ENCODE peak calls at places on chromosomes 12 and 14, in ten cellular contexts. R, O, I, X, Z, W, Q, N, M and E are unnamed samples.
A peak's percentile ranks its signal among the peaks of the same experiment; 100 is the strongest.

GRCh38 chr12:100404769-100405407 is 48.0 kb downstream of the SLC17A8 start:
- DNase-seq in R (no peak), O (no peak), I (no peak), X (peak; percentile 16), Z (peak; percentile 51), W (no peak), Q (peak; percentile 58), N (no peak), M (peak; percentile 65), E (no peak)

GRCh38 chr14:95891742-95892141 is 15.1 kb downstream of the TUNAR start:
- DNase-seq in R (no peak), O (no peak), I (no peak), X (no peak), Z (peak; percentile 70), W (no peak), Q (no peak), N (no peak), M (no peak), E (no peak)

GRCh38 chr12:111175404-111175803 is 193.5 kb downstream of the PHETA1 start:
- DNase-seq in R (no peak), O (no peak), I (no peak), X (no peak), Z (no peak), W (no peak), Q (no peak), N (no peak), M (no peak), E (no peak)

GRCh38 chr14:79586401-79586800 is 624.9 kb downstream of the DIO2 start:
- DNase-seq in R (no peak), O (no peak), I (no peak), X (peak; percentile 7), Z (no peak), W (no peak), Q (no peak), N (no peak), M (no peak), E (no peak)

GRCh38 chr14:79411403-79412174 is 799.7 kb downstream of the DIO2 start:
- DNase-seq in R (no peak), O (no peak), I (no peak), X (no peak), Z (peak; percentile 62), W (no peak), Q (no peak), N (no peak), M (no peak), E (no peak)

GRCh38 chr12:57090924-57091632 is 2.2 kb downstream of the NAB2 start:
- DNase-seq in R (no peak), O (no peak), I (no peak), X (no peak), Z (no peak), W (no peak), Q (no peak), N (no peak), M (no peak), E (peak; percentile 74)

GRCh38 chr12:131366261-131366871 is 344.5 kb upstream of the SFSWAP start:
- DNase-seq in R (no peak), O (no peak), I (peak; percentile 28), X (no peak), Z (no peak), W (no peak), Q (no peak), N (no peak), M (no peak), E (peak; percentile 54)

GRCh38 chr12:34294671-34295365 is 272.5 kb downstream of the ALG10 start:
- DNase-seq in R (peak; percentile 2), O (peak; percentile 5), I (peak; percentile 22), X (no peak), Z (no peak), W (no peak), Q (no peak), N (no peak), M (peak; percentile 1), E (peak; percentile 16)

GRCh38 chr12:42097971-42098370 is 46.7 kb downstream of the GXYLT1 start:
- DNase-seq in R (no peak), O (no peak), I (no peak), X (no peak), Z (no peak), W (no peak), Q (no peak), N (no peak), M (no peak), E (no peak)

GRCh38 chr12:254039-254438 is 8.6 kb downstream of the SLC6A13 start:
- DNase-seq in R (no peak), O (no peak), I (no peak), X (no peak), Z (no peak), W (no peak), Q (no peak), N (no peak), M (no peak), E (no peak)

GRCh38 chr12:126915309-126915708 is 1351.7 kb upstream of the TMEM132C start:
- DNase-seq in R (no peak), O (no peak), I (no peak), X (no peak), Z (no peak), W (no peak), Q (no peak), N (no peak), M (no peak), E (no peak)

GRCh38 chr12:124867389-124867930 is 3.8 kb upstream of the SCARB1 start:
- DNase-seq in R (no peak), O (no peak), I (no peak), X (no peak), Z (peak; percentile 63), W (no peak), Q (peak; percentile 55), N (no peak), M (no peak), E (no peak)

GRCh38 chr12:124487065-124487833 is 80.2 kb downstream of the NCOR2 start:
- DNase-seq in R (peak; percentile 61), O (peak; percentile 76), I (no peak), X (no peak), Z (no peak), W (no peak), Q (no peak), N (no peak), M (peak; percentile 72), E (no peak)

GRCh38 chr14:52827426-52827825 is 36.0 kb upstream of the GNPNAT1 start:
- DNase-seq in R (no peak), O (no peak), I (no peak), X (no peak), Z (no peak), W (no peak), Q (no peak), N (no peak), M (no peak), E (no peak)

GRCh38 chr12:124622764-124623163 is 55.4 kb upstream of the NCOR2 start:
- DNase-seq in R (no peak), O (no peak), I (no peak), X (no peak), Z (no peak), W (no peak), Q (no peak), N (no peak), M (no peak), E (no peak)

DNA sequence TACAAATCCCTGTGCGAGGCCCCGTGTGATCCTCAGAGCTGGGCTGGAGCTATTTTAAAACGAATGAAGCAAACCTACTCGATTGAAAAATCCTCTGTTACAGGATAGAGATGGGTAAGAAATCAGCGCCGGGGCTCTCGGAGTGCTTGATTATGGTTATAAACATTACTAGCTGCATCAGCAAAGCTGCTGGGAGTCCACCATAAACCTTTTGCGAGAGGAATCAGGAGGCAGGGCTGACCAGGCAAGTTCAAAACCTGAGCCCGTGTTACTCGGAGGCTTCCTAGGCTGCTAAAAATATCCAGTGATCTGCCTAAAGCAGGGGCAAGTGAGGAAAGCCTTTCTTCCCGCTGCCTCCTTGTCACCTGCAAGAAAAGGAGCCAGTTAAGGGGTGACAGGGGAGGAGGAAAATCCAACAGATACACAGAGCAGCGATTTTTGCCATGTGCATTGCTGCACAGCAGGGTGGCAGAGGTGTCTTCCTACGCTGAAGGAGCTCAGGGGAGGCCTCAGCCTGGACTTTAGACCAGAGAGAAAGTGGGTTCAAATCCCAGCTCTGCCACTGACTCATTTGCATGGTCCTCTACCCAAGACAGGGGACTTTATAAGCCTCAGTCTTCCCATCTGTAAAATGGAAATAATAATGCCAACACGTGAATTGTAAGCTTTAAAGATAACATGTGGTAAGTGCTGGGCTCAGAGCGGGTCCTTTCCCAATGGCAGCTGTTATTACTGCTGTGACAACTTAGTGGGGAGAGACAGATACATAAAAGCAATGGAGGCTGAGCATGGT is 61.8 kb downstream of the MAP1LC3B2 start:
- DNase-seq in R (no peak), O (no peak), I (no peak), X (no peak), Z (no peak), W (no peak), Q (no peak), N (no peak), M (no peak), E (no peak)
- H3K4me1 ChIP-seq in R (peaks cover 21% of the 10 kb centered on the region), O (no peaks in the 10 kb centered on the region), I (no peaks in the 10 kb centered on the region), X (peaks cover 10% of the 10 kb centered on the region), Z (peaks cover 4% of the 10 kb centered on the region), W (no peaks in the 10 kb centered on the region), Q (no peaks in the 10 kb centered on the region), N (peaks cover 13% of the 10 kb centered on the region), M (no peaks in the 10 kb centered on the region), E (no peaks in the 10 kb centered on the region)

DNA sequence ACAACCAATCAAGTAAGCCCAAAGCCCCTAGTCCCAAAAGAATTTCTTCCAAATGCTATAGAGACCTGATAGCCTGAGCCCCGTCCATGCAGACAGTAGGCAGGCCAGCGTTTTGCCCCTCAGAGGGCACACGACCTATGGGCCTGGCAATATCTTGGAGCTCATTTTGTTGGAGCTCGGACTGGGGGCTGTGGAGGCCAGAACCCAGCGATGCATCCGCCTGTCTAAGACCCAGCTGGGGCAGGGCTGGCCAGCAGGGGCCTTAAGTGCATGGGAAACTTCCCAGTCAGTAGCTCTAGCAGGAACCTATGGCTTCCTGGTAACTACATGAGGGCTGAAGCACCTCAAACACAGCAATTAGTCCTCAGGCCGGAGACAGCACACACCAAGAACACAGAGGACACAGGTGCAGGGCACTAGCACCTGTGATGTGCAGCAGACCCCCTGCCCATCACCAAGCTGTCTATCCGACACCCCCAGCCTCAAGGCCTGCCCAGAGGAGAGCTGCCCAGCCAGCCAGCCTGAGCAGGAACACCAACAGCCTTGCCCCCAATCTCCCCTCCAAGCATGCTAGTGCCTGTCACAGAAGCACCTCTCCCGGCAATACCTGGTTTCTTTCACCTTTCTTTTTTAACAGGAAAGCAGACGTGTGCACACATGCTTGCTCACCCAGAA is 50.8 kb downstream of the ARL6IP4 start:
- DNase-seq in R (no peak), O (no peak), I (no peak), X (no peak), Z (no peak), W (no peak), Q (no peak), N (no peak), M (no peak), E (peak; percentile 50)
- H3K4me1 ChIP-seq in R (peaks cover 28% of the 10 kb centered on the region), O (peaks cover 4% of the 10 kb centered on the region), I (no peaks in the 10 kb centered on the region), X (peaks cover 30% of the 10 kb centered on the region), Z (peaks cover 21% of the 10 kb centered on the region), W (peaks cover 16% of the 10 kb centered on the region), Q (no peaks in the 10 kb centered on the region), N (no peaks in the 10 kb centered on the region), M (peaks cover 3% of the 10 kb centered on the region), E (no peaks in the 10 kb centered on the region)

GRCh38 chr12:96487214-96487613 is 2.2 kb upstream of the CFAP54 start:
- DNase-seq in R (no peak), O (no peak), I (no peak), X (no peak), Z (peak; percentile 90), W (no peak), Q (no peak), N (no peak), M (no peak), E (no peak)
- H3K4me1 ChIP-seq in R (peaks cover 10% of the 10 kb centered on the region), O (no peaks in the 10 kb centered on the region), I (no peaks in the 10 kb centered on the region), X (no peaks in the 10 kb centered on the region), Z (peaks cover 46% of the 10 kb centered on the region), W (peaks cover 20% of the 10 kb centered on the region), Q (no peaks in the 10 kb centered on the region), N (peaks cover 4% of the 10 kb centered on the region), M (no peaks in the 10 kb centered on the region), E (no peaks in the 10 kb centered on the region)

GRCh38 chr12:31521972-31522371 is 69.0 kb downstream of the DENND5B start:
- DNase-seq in R (no peak), O (no peak), I (no peak), X (no peak), Z (no peak), W (no peak), Q (no peak), N (no peak), M (no peak), E (no peak)
- H3K4me1 ChIP-seq in R (peaks cover 97% of the 10 kb centered on the region), O (peaks cover 12% of the 10 kb centered on the region), I (peaks cover 10% of the 10 kb centered on the region), X (peaks cover 11% of the 10 kb centered on the region), Z (peaks cover 69% of the 10 kb centered on the region), W (no peaks in the 10 kb centered on the region), Q (peaks cover 40% of the 10 kb centered on the region), N (peaks cover 27% of the 10 kb centered on the region), M (no peaks in the 10 kb centered on the region), E (peaks cover 2% of the 10 kb centered on the region)